ENCODE peak calls at places on chromosomes 13 and 19, in four cellular contexts. One of them, this sample, is unnamed.

GRCh38 chr19:10819124-10820060 is 16.6 kb downstream of the TMED1 start:
- DNase-seq in H1: no peak
- DNase-seq in K562: no peak
- DNase-seq in WTC11: no peak
- DNase-seq in this sample: no peak

GRCh38 chr19:34082289-34083077 is 89.8 kb upstream of the LSM14A start:
- DNase-seq in K562: no peak
- DNase-seq in WTC11: peak; percentile 38
- DNase-seq in H1: peak; percentile 21
- DNase-seq in this sample: no peak

GRCh38 chr19:18742324-18742723 is 48.8 kb downstream of the COMP start:
- DNase-seq in K562: no peak
- DNase-seq in H1: no peak
- DNase-seq in WTC11: no peak
- DNase-seq in this sample: no peak

GRCh38 chr19:47081095-47081494 is 32.5 kb downstream of the ZC3H4 start:
- DNase-seq in H1: no peak
- DNase-seq in WTC11: no peak
- DNase-seq in K562: no peak
- DNase-seq in this sample: no peak

GRCh38 chr13:85265296-85265695 is 533.9 kb downstream of the SLITRK6 start:
- DNase-seq in H1: no peak
- DNase-seq in WTC11: no peak
- DNase-seq in K562: no peak
- DNase-seq in this sample: no peak

GRCh38 chr13:57666554-57666953 is 35.0 kb downstream of the PCDH17 start:
- DNase-seq in H1: no peak
- DNase-seq in WTC11: no peak
- DNase-seq in K562: no peak
- DNase-seq in this sample: no peak

GRCh38 chr19:49150106-49150943 is 4.9 kb downstream of the HRC start:
- DNase-seq in H1: no peak
- DNase-seq in WTC11: peak; percentile 83
- DNase-seq in K562: peak; percentile 76
- DNase-seq in this sample: peak; percentile 95

GRCh38 chr19:28148554-28148953 is 1064.4 kb downstream of the UQCRFS1 start:
- DNase-seq in WTC11: no peak
- DNase-seq in K562: no peak
- DNase-seq in H1: no peak
- DNase-seq in this sample: no peak

GRCh38 chr13:44899967-44900366 is 89.3 kb downstream of the NUFIP1 start:
- DNase-seq in WTC11: no peak
- DNase-seq in K562: no peak
- DNase-seq in H1: no peak
- DNase-seq in this sample: peak; percentile 43

GRCh38 chr13:106383791-106384190 is 151.7 kb downstream of the EFNB2 start:
- DNase-seq in H1: no peak
- DNase-seq in WTC11: no peak
- DNase-seq in K562: no peak
- DNase-seq in this sample: no peak

GRCh38 chr19:16336571-16336970 is 11.9 kb downstream of the KLF2 start:
- DNase-seq in K562: no peak
- DNase-seq in H1: no peak
- DNase-seq in WTC11: no peak
- DNase-seq in this sample: no peak

GRCh38 chr13:96539791-96540190 is 449.9 kb downstream of the HS6ST3 start:
- DNase-seq in WTC11: no peak
- DNase-seq in H1: no peak
- DNase-seq in K562: no peak
- DNase-seq in this sample: no peak
- TF ChIP-seq TEAD4 in WTC11: no peak
- TF ChIP-seq TEAD4 in H1: no peak
- TF ChIP-seq TEAD4 in K562: no peak
- TF ChIP-seq TEAD4 in this sample: no peak

GRCh38 chr19:583968-584239 is 5.8 kb upstream of the HCN2 start:
- DNase-seq in WTC11: no peak
- DNase-seq in H1: no peak
- DNase-seq in K562: no peak
- DNase-seq in this sample: no peak
- TF ChIP-seq TEAD4 in WTC11: no peak
- TF ChIP-seq TEAD4 in H1: no peak
- TF ChIP-seq TEAD4 in K562: no peak
- TF ChIP-seq TEAD4 in this sample: no peak

GRCh38 chr13:62040806-62041205 is 625.2 kb upstream of the PCDH20 start:
- DNase-seq in H1: no peak
- DNase-seq in WTC11: no peak
- DNase-seq in K562: no peak
- DNase-seq in this sample: no peak
- TF ChIP-seq TEAD4 in H1: no peak
- TF ChIP-seq TEAD4 in WTC11: no peak
- TF ChIP-seq TEAD4 in K562: no peak
- TF ChIP-seq TEAD4 in this sample: no peak

GRCh38 chr19:39590265-39590664 is 12.1 kb upstream of the LGALS13 start:
- DNase-seq in H1: no peak
- DNase-seq in WTC11: peak; percentile 39
- DNase-seq in K562: no peak
- DNase-seq in this sample: no peak
- TF ChIP-seq TEAD4 in H1: no peak
- TF ChIP-seq TEAD4 in WTC11: no peak
- TF ChIP-seq TEAD4 in K562: no peak
- TF ChIP-seq TEAD4 in this sample: no peak

DNA sequence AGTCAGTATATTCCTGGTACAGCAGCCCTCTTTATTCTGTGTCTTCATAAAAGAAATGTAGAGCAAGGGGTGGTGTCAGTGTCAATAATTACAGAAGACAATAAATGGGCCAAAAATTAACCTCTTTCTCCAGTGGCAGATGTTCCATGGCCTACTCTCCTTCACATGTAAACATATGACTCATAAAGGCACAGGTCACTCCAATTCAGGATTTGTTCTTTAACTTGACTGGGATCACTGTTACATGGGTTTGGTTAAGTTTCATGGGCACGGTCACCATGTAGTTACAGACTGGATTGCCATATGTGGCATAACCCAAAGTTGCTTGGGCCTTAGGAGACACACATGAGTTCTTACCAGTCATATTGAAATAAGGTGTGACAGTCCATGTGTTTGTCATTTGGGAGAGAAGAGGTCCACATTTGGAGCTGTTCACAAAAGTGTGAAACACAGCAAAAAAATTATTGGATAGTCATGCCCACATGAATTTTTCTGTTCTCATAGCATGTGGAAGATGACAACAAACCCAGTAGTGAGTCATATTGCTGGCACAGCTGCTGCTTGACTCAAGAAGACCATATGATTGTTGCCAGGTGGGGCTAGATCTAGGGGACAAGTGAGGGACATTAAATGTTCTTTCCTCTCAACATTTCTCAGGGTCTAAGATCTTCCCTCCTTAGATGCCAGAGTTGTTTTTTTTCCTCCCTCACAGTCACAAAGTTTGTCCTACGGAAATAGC is 68.1 kb upstream of the HTR2A start:
- DNase-seq in K562: no peak
- DNase-seq in H1: no peak
- DNase-seq in WTC11: no peak
- DNase-seq in this sample: no peak
- TF ChIP-seq TEAD4 in K562: no peak
- TF ChIP-seq TEAD4 in H1: no peak
- TF ChIP-seq TEAD4 in WTC11: no peak
- TF ChIP-seq TEAD4 in this sample: no peak